ENCODE peak calls at places on chromosome 12, in four cellular contexts. S, T, M and R are unnamed samples.

GRCh38 chr12:93031028-93031427 is 101.9 kb upstream of the EEA1 start:
- DNase-seq in S (no peak), T (no peak), M (no peak), R (no peak)

GRCh38 chr12:53820503-53820902 is 68.7 kb upstream of the CISTR start:
- DNase-seq in S (no peak), T (no peak), M (no peak), R (peak; percentile 28)

GRCh38 chr12:3313655-3314305 is 177.2 kb upstream of the PRMT8 start:
- DNase-seq in S (peak; percentile 40), T (peak; percentile 22), M (no peak), R (peak; percentile 41)

GRCh38 chr12:117664169-117664568 is 302.7 kb upstream of the NOS1 start:
- DNase-seq in S (no peak), T (no peak), M (no peak), R (no peak)

GRCh38 chr12:125220404-125221273 is 155.4 kb downstream of the AACS start:
- DNase-seq in S (no peak), T (no peak), M (no peak), R (peak; percentile 34)

GRCh38 chr12:32455607-32456063 is 56.3 kb downstream of the FGD4 start:
- DNase-seq in S (peak; percentile 55), T (peak; percentile 43), M (no peak), R (peak; percentile 34)

GRCh38 chr12:39846971-39847661 is 227.5 kb upstream of the ABCD2 start:
- DNase-seq in S (peak; percentile 4), T (no peak), M (no peak), R (peak; percentile 9)

GRCh38 chr12:96078281-96078761 is 42.9 kb upstream of the LTA4H start:
- DNase-seq in S (no peak), T (no peak), M (no peak), R (no peak)

GRCh38 chr12:71828813-71829212 is 10.7 kb upstream of the TBC1D15 start:
- DNase-seq in S (no peak), T (no peak), M (no peak), R (no peak)

GRCh38 chr12:26113194-26113654 is 11.6 kb downstream of the BHLHE41 start:
- DNase-seq in S (no peak), T (no peak), M (no peak), R (no peak)

GRCh38 chr12:58787021-58787760 is 133.1 kb downstream of the LRIG3 start:
- DNase-seq in S (no peak), T (no peak), M (no peak), R (peak; percentile 18)

GRCh38 chr12:53603196-53603595 is 23.0 kb downstream of the ATF7 start:
- DNase-seq in S (no peak), T (no peak), M (no peak), R (no peak)

GRCh38 chr12:111636209-111636928 is 37.3 kb upstream of the ATXN2 start:
- DNase-seq in S (peak; percentile 56), T (peak; percentile 81), M (no peak), R (no peak)

GRCh38 chr12:1837541-1838206 is 17.3 kb downstream of the LRTM2 start:
- DNase-seq in S (peak; percentile 90), T (no peak), M (no peak), R (no peak)

GRCh38 chr12:119683816-119684215 is 15.9 kb downstream of the PRKAB1 start:
- DNase-seq in S (peak; percentile 84), T (no peak), M (no peak), R (no peak)

GRCh38 chr12:52925717-52926595 is 21.1 kb upstream of the KRT8 start:
- DNase-seq in S (peak; percentile 92), T (no peak), M (no peak), R (no peak)

GRCh38 chr12:8603858-8604257 is 8.8 kb downstream of the AICDA start:
- DNase-seq in S (no peak), T (no peak), M (no peak), R (peak; percentile 16)

GRCh38 chr12:32400114-32400672 is 835 bp downstream of the FGD4 start:
- DNase-seq in S (no peak), T (peak; percentile 16), M (no peak), R (peak; percentile 25)

GRCh38 chr12:122729583-122730214 is 945 bp downstream of the HCAR1 start:
- DNase-seq in S (no peak), T (no peak), M (no peak), R (no peak)

GRCh38 chr12:121789800-121790748 is 3.4 kb downstream of the RHOF start:
- DNase-seq in S (no peak), T (no peak), M (peak; percentile 70), R (no peak)

GRCh38 chr12:69388371-69388770 is 28.8 kb downstream of the YEATS4 start:
- DNase-seq in S (peak; percentile 43), T (no peak), M (no peak), R (no peak)

GRCh38 chr12:107318804-107319535 is 225.6 kb upstream of the CRY1 start:
- DNase-seq in S (no peak), T (no peak), M (no peak), R (peak; percentile 41)

GRCh38 chr12:106888348-106888970 is 67.2 kb upstream of the TMEM263 start:
- DNase-seq in S (no peak), T (no peak), M (no peak), R (no peak)

GRCh38 chr12:57577981-57578758 is 12.8 kb upstream of the PIP4K2C start:
- DNase-seq in S (no peak), T (no peak), M (no peak), R (no peak)

GRCh38 chr12:93080994-93081809 is 152.1 kb upstream of the EEA1 start:
- DNase-seq in S (peak; percentile 74), T (no peak), M (no peak), R (no peak)

GRCh38 chr12:122421263-122421814 is 1.1 kb downstream of the CLIP1 start:
- DNase-seq in S (peak; percentile 82), T (peak; percentile 36), M (no peak), R (peak; percentile 30)

GRCh38 chr12:40921563-40922163 is 229.4 kb downstream of the CNTN1 start:
- DNase-seq in S (peak; percentile 8), T (peak; percentile 4), M (no peak), R (peak; percentile 11)

GRCh38 chr12:6229823-6230222 is 29.6 kb downstream of the CD9 start:
- DNase-seq in S (peak; percentile 32), T (no peak), M (no peak), R (no peak)

GRCh38 chr12:49990269-49990668 is 17.5 kb downstream of the AQP6 start:
- DNase-seq in S (no peak), T (no peak), M (no peak), R (no peak)

GRCh38 chr12:106135075-106135474 is 3.7 kb downstream of the NUAK1 start:
- DNase-seq in S (no peak), T (no peak), M (no peak), R (no peak)

GRCh38 chr12:112602150-112602549 is 183.4 kb downstream of the PTPN11 start:
- DNase-seq in S (no peak), T (no peak), M (no peak), R (no peak)

GRCh38 chr12:109879332-109880048 is 851 bp downstream of the GLTP start:
- DNase-seq in S (no peak), T (peak; percentile 24), M (no peak), R (no peak)

GRCh38 chr12:560666-561065 is 100.9 kb downstream of the B4GALNT3 start:
- DNase-seq in S (no peak), T (no peak), M (no peak), R (no peak)

GRCh38 chr12:100154472-100155247 is 12.0 kb upstream of the BLTP3B start:
- DNase-seq in S (peak; percentile 69), T (peak; percentile 75), M (no peak), R (peak; percentile 72)
- TF ChIP-seq FOXK2 in S (no peak), T (no peak), M (no peak), R (no peak)

GRCh38 chr12:131894313-131894860 is at the start of gene ULK1:
- DNase-seq in S (peak; percentile 70), T (peak; percentile 100), M (peak; percentile 16), R (peak; percentile 100)

GRCh38 chr12:131893605-131894312 is 663 bp upstream of the ULK1 start:
- DNase-seq in S (no peak), T (no peak), M (no peak), R (no peak)

GRCh38 chr12:131896080-131896810 is 1.8 kb downstream of the ULK1 start:
- DNase-seq in S (peak; percentile 83), T (peak; percentile 89), M (no peak), R (peak; percentile 82)

GRCh38 chr12:131895640-131896079 is 1.2 kb downstream of the ULK1 start:
- DNase-seq in S (no peak), T (no peak), M (no peak), R (no peak)

GRCh38 chr12:131894981-131895639 is 688 bp downstream of the ULK1 start:
- DNase-seq in S (no peak), T (no peak), M (no peak), R (no peak)
- TF ChIP-seq FOXK2 in S (no peak), T (no peak), M (no peak), R (no peak)

DNA sequence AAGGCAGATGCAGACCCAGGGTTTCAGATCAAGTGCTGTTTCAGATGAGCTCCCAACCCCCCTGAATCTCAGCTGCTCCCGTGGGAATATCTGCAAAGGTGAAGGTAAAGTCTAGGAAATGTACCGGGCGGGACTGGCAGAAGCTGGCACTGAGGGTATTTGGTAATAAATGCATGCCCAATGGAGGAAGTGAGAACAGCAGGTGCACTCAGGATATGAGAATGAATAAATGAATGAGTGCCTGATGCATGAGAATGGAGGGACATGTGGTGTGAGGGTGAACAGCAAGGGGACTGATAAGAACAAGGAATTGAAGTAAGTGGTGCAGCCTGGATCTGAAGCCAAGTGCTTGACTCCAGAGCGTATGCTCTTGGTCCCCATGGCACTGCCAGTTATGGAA is 11.6 kb downstream of the RAPGEF3 start:
- DNase-seq in S (no peak), T (no peak), M (no peak), R (no peak)
- TF ChIP-seq FOXK2 in S (no peak), T (no peak), M (no peak), R (no peak)

GRCh38 chr12:21985155-21985554 is 43.9 kb upstream of the ABCC9 start:
- DNase-seq in S (no peak), T (no peak), M (no peak), R (no peak)

GRCh38 chr12:21980544-21980943 is 39.3 kb upstream of the ABCC9 start:
- DNase-seq in S (no peak), T (no peak), M (no peak), R (no peak)

GRCh38 chr12:21987786-21988185 is 46.6 kb upstream of the ABCC9 start:
- DNase-seq in S (no peak), T (no peak), M (no peak), R (no peak)

GRCh38 chr12:21984375-21984774 is 43.1 kb upstream of the ABCC9 start:
- DNase-seq in S (no peak), T (no peak), M (no peak), R (no peak)

DNA sequence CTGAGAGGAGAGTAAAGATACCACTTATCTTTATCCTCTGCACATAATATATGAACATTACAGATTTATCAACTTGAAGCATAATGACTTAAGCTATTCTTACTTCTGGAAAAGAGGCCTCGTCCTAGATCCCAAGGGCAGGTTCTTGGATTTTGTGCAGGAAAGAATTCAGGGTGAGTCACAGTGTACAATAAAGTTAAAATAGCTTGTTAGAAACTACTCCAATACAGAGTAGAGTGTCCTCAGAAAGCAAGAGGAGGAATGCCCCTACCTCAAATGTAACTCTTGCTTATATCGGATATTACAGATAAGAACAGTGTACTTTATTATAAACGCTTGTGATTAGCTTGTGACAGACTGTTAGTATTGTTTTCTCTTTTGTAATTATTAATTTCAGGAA is 41.9 kb upstream of the ABCC9 start:
- DNase-seq in S (no peak), T (no peak), M (no peak), R (no peak)
- TF ChIP-seq FOXK2 in S (no peak), T (no peak), M (no peak), R (no peak)

GRCh38 chr12:45601888-45602287 is 127.6 kb upstream of the ARID2 start:
- DNase-seq in S (no peak), T (no peak), M (no peak), R (no peak)
- TF ChIP-seq FOXK2 in S (no peak), T (no peak), M (no peak), R (no peak)